ENCODE peak calls at places on chromosomes 5 and 9, in five cellular contexts. T is H1, O is mammary epithelial cell, G is PC-3, M is GM12878. X is an unnamed sample.

GRCh38 chr9:81499021-81499454 is 190.3 kb downstream of the TLE1 start:
- DNase-seq in T (no peak), O (no peak), G (peak; percentile 53), M (no peak), X (no peak)

GRCh38 chr5:83802686-83803085 is 82.0 kb upstream of the HAPLN1 start:
- DNase-seq in T (no peak), O (peak; percentile 1), G (peak; percentile 3), M (no peak), X (no peak)

GRCh38 chr5:167701103-167701502 is 590.3 kb upstream of the WWC1 start:
- DNase-seq in T (no peak), O (no peak), G (no peak), M (no peak), X (no peak)

GRCh38 chr5:173612948-173613347 is 3.5 kb downstream of the BOD1 start:
- DNase-seq in T (no peak), O (peak; percentile 20), G (no peak), M (no peak), X (no peak)

GRCh38 chr5:57280811-57281301 is 107.0 kb downstream of the GPBP1 start:
- DNase-seq in T (no peak), O (peak; percentile 63), G (no peak), M (no peak), X (no peak)

GRCh38 chr9:31573561-31573960 is 810.9 kb upstream of the ACO1 start:
- DNase-seq in T (no peak), O (no peak), G (no peak), M (no peak), X (no peak)

GRCh38 chr9:35078066-35078465 is 1.7 kb downstream of the FANCG start:
- DNase-seq in T (no peak), O (no peak), G (no peak), M (no peak), X (no peak)

GRCh38 chr9:127346584-127346983 is 50.4 kb upstream of the SLC2A8 start:
- DNase-seq in T (no peak), O (no peak), G (no peak), M (no peak), X (no peak)

GRCh38 chr9:124786881-124787573 is 10.1 kb downstream of the OLFML2A start:
- DNase-seq in T (no peak), O (no peak), G (no peak), M (no peak), X (no peak)

GRCh38 chr5:32562841-32563240 is 22.5 kb upstream of the SUB1 start:
- DNase-seq in T (no peak), O (no peak), G (no peak), M (no peak), X (no peak)

GRCh38 chr9:134381671-134382505 is 55.6 kb downstream of the RXRA start:
- DNase-seq in T (no peak), O (no peak), G (no peak), M (no peak), X (no peak)

GRCh38 chr9:69380811-69381210 is 55.8 kb downstream of the ENTREP1 start:
- DNase-seq in T (no peak), O (no peak), G (peak; percentile 29), M (no peak), X (no peak)

GRCh38 chr5:18944771-18945170 is 1043.2 kb downstream of the CDH18 start:
- DNase-seq in T (no peak), O (peak; percentile 29), G (peak; percentile 15), M (no peak), X (no peak)

GRCh38 chr9:98104445-98104881 is 14.6 kb downstream of the TRIM14 start:
- DNase-seq in T (no peak), O (no peak), G (no peak), M (no peak), X (no peak)

GRCh38 chr5:56656816-56657740 is 158.3 kb upstream of the MAP3K1 start:
- DNase-seq in T (no peak), O (peak; percentile 40), G (peak; percentile 78), M (no peak), X (no peak)

GRCh38 chr5:102152906-102153787 is 142.9 kb downstream of the SLCO4C1 start:
- DNase-seq in T (no peak), O (peak; percentile 1), G (peak; percentile 68), M (no peak), X (peak; percentile 43)

GRCh38 chr9:82332774-82333152 is 344.2 kb downstream of the SPATA31D1 start:
- DNase-seq in T (no peak), O (no peak), G (peak; percentile 46), M (no peak), X (no peak)

GRCh38 chr9:91789941-91790340 is 160.1 kb downstream of the ROR2 start:
- DNase-seq in T (no peak), O (no peak), G (no peak), M (no peak), X (no peak)

GRCh38 chr9:5971740-5972139 is 43.7 kb downstream of the RANBP6 start:
- DNase-seq in T (no peak), O (peak; percentile 23), G (peak; percentile 35), M (no peak), X (peak; percentile 5)

GRCh38 chr9:107039546-107039945 is 176.6 kb downstream of the ZNF462 start:
- DNase-seq in T (no peak), O (peak; percentile 76), G (no peak), M (peak; percentile 74), X (peak; percentile 21)

GRCh38 chr5:89844548-89844947 is 565.0 kb downstream of the CETN3 start:
- DNase-seq in T (no peak), O (no peak), G (no peak), M (no peak), X (no peak)

GRCh38 chr5:133721365-133721764 is 109.0 kb upstream of the FSTL4 start:
- DNase-seq in T (no peak), O (no peak), G (no peak), M (no peak), X (no peak)

GRCh38 chr9:129383005-129383414 is 204.9 kb upstream of the IER5L start:
- DNase-seq in T (no peak), O (peak; percentile 72), G (peak; percentile 79), M (no peak), X (no peak)

GRCh38 chr5:77851229-77852067 is 75.3 kb upstream of the TBCA start:
- DNase-seq in T (no peak), O (no peak), G (no peak), M (no peak), X (peak; percentile 42)
- TF ChIP-seq EZH2 in T (peak; percentile 94), O (no peak), G (no peak), M (no peak), X (no peak)

GRCh38 chr5:138273834-138274188 is 610 bp downstream of the GFRA3 start:
- DNase-seq in T (no peak), O (no peak), G (no peak), M (no peak), X (no peak)
- TF ChIP-seq EZH2 in T (no peak), O (peak; percentile 20), G (no peak), M (no peak), X (no peak)

DNA sequence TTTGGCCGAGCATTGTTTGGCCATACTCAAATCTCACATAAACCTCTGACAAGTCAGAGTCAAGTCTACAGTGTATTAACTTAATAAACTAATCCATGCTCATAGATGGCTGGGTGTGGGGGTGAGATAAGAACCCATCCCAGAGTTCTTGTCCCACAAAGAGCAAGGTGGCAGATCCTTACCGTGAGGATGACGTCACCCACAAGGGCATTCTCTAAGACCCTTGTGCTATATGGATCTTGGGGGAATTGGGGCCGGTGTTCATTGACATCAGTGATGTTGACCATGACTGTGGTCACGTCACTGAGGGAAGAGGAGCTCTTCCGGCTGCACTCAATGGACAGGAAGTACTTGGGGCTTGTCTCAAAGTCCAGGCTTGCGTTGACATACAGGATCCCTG is 62.1 kb downstream of the FAT2 start:
- DNase-seq in T (no peak), O (no peak), G (no peak), M (no peak), X (no peak)
- TF ChIP-seq EZH2 in T (no peak), O (no peak), G (no peak), M (no peak), X (no peak)

GRCh38 chr5:137072376-137073174 is 426.6 kb downstream of the SPOCK1 start:
- DNase-seq in T (no peak), O (no peak), G (no peak), M (no peak), X (peak; percentile 18)
- TF ChIP-seq EZH2 in T (no peak), O (no peak), G (no peak), M (no peak), X (no peak)

DNA sequence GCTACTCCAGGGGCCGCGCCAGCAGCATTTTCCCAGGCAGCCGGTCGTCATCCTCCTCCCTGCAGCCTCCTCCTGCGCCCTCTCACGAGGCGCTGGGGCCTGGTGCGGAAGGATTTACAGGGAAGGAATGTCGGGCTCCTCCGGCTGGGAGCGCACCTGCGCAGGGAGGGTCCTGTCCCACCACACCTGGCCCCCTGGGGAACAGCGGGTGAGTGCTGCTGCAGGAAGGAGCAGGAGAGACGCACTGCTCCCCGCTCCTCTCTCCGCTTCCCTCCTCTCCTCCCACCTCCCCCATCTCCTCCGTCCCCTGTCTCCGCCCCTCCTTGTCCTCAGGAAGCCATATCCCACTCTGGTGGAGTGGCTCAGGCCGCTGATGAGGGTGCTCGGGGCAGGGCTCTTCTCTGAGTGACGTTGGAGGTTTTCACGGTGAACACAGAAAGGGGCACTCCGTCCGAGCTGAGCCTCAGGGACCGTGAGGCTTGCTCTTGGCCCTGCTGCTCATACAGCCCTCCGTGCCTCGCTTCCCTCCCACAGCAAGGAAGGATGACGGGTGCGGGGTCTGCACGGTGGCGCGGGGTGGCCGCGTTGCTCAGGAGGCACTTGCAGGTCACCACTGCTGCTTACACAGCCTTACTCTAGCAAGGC is 31.3 kb downstream of the IRX4 start:
- DNase-seq in T (no peak), O (no peak), G (no peak), M (no peak), X (no peak)
- TF ChIP-seq EZH2 in T (peak; percentile 65), O (no peak), G (no peak), M (no peak), X (peak; percentile 67)

DNA sequence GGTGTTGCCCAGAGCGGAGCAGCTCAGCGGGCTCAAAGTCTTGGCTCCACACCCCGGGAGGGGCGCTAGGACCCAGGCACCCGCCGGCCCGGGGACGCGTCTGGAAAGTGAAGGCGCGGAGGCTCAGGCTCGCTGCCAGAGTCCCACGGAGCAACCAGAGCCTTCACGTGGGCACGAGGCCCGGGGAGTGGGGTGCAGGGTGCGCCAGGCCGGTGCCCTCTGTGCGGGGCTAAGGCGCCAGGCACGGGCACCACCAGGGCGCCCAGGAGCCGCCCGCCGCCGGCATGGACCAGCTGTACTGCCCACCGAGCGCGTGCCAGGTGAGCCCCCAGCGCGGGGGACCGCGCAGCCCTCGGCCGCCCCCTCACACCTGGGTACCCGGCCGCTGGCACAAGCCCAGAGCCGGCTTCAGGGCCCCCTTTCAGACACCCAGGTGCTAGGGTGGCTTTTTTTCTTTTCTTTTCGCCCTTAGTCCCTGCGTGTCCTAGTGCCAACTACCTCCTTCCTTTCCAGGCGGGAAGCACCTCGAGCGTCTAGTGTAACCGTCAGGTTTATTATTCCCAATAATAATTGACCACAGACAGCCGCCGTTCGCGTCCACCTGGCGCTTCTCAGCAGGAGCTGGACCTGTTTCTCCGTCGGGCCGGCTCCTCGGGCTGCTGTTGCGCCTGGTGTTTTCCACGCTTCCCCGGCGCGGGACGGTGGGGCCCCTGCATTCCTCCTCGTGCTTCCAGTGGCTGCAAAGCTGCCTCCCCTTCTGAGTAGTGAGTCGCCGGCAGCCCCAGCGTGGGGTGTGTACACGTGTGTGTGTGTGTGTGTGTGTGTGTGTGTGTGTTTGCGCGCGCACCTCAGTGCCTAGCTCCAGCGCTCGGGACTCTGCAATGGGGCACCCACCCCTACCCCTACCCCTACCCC is 30.1 kb upstream of the PDE8B start:
- DNase-seq in T (no peak), O (no peak), G (peak; percentile 27), M (no peak), X (peak; percentile 30)
- TF ChIP-seq EZH2 in T (peak; percentile 66), O (peak; percentile 44), G (no peak), M (no peak), X (peak; percentile 55)